ENCODE peak calls at places on chromosomes 16 and 17, in five cellular contexts. D, G, P, B and A are unnamed samples.

GRCh38 chr16:68216240-68216639 is 19.7 kb downstream of the ESRP2 start:
- DNase-seq in D (no peak), G (no peak), P (no peak), B (no peak), A (no peak)

GRCh38 chr17:72632026-72632684 is 460.3 kb downstream of the SLC39A11 start:
- DNase-seq in D (no peak), G (no peak), P (no peak), B (no peak), A (no peak)

GRCh38 chr17:2264023-2264860 is 39.3 kb downstream of the SMG6 start:
- DNase-seq in D (peak; percentile 49), G (no peak), P (no peak), B (no peak), A (no peak)

GRCh38 chr16:24950275-24950674 is 64.9 kb downstream of the ARHGAP17 start:
- DNase-seq in D (peak; percentile 84), G (no peak), P (peak; percentile 21), B (no peak), A (no peak)

GRCh38 chr17:57091186-57091618 is 6.2 kb downstream of the AKAP1 start:
- DNase-seq in D (no peak), G (peak; percentile 55), P (no peak), B (no peak), A (no peak)

GRCh38 chr17:1965556-1966273 is 59.4 kb downstream of the RTN4RL1 start:
- DNase-seq in D (no peak), G (no peak), P (no peak), B (no peak), A (no peak)

GRCh38 chr16:48091077-48091476 is 64.7 kb downstream of the ABCC12 start:
- DNase-seq in D (no peak), G (no peak), P (no peak), B (no peak), A (no peak)

GRCh38 chr17:70127221-70127873 is 42.0 kb upstream of the KCNJ2 start:
- DNase-seq in D (no peak), G (no peak), P (no peak), B (no peak), A (no peak)

GRCh38 chr16:87927195-87927562 is 9.2 kb downstream of the CA5A start:
- DNase-seq in D (no peak), G (no peak), P (no peak), B (no peak), A (no peak)

GRCh38 chr17:55348749-55349354 is 72.8 kb downstream of the MMD start:
- DNase-seq in D (peak; percentile 43), G (peak; percentile 48), P (peak; percentile 8), B (peak; percentile 59), A (peak; percentile 6)

GRCh38 chr17:35046740-35047283 is 16.7 kb downstream of the RFFL start:
- DNase-seq in D (peak; percentile 47), G (no peak), P (no peak), B (no peak), A (no peak)

GRCh38 chr16:27322858-27323780 is 9.3 kb downstream of the IL4R start:
- DNase-seq in D (no peak), G (peak; percentile 0), P (no peak), B (no peak), A (no peak)

GRCh38 chr16:85420501-85421337 is 192.4 kb upstream of the GSE1 start:
- DNase-seq in D (peak; percentile 20), G (peak; percentile 21), P (no peak), B (peak; percentile 55), A (no peak)

GRCh38 chr17:70483624-70484023 is 314.3 kb downstream of the KCNJ2 start:
- DNase-seq in D (no peak), G (no peak), P (no peak), B (no peak), A (no peak)

GRCh38 chr16:74563828-74564263 is 43.1 kb downstream of the GLG1 start:
- DNase-seq in D (peak; percentile 43), G (peak; percentile 42), P (no peak), B (no peak), A (no peak)

GRCh38 chr17:65254166-65254565 is 117.0 kb downstream of the RGS9 start:
- DNase-seq in D (peak; percentile 17), G (no peak), P (no peak), B (no peak), A (no peak)

GRCh38 chr17:79039171-79039570 is 15.2 kb downstream of the C1QTNF1 start:
- DNase-seq in D (no peak), G (no peak), P (no peak), B (no peak), A (no peak)

GRCh38 chr17:67559381-67559966 is 158.3 kb upstream of the NOL11 start:
- DNase-seq in D (no peak), G (no peak), P (no peak), B (no peak), A (no peak)

GRCh38 chr17:41687828-41688640 is 651 bp upstream of the EIF1 start:
- DNase-seq in D (peak; percentile 15), G (peak; percentile 57), P (no peak), B (peak; percentile 52), A (peak; percentile 20)

GRCh38 chr16:22356930-22357634 is 17.3 kb downstream of the CDR2 start:
- DNase-seq in D (no peak), G (no peak), P (no peak), B (no peak), A (no peak)

GRCh38 chr16:9489823-9490467 is 398.5 kb downstream of the HAPSTR1 start:
- DNase-seq in D (no peak), G (no peak), P (no peak), B (peak; percentile 57), A (peak; percentile 49)

GRCh38 chr17:82805823-82806222 is 34.0 kb downstream of the ZNF750 start:
- DNase-seq in D (no peak), G (no peak), P (no peak), B (no peak), A (no peak)
- H3K27ac ChIP-seq in D (no peak overlapping the region), G (no peak overlapping the region), P (no peak overlapping the region), B (no peak overlapping the region), A (no peak overlapping the region)

DNA sequence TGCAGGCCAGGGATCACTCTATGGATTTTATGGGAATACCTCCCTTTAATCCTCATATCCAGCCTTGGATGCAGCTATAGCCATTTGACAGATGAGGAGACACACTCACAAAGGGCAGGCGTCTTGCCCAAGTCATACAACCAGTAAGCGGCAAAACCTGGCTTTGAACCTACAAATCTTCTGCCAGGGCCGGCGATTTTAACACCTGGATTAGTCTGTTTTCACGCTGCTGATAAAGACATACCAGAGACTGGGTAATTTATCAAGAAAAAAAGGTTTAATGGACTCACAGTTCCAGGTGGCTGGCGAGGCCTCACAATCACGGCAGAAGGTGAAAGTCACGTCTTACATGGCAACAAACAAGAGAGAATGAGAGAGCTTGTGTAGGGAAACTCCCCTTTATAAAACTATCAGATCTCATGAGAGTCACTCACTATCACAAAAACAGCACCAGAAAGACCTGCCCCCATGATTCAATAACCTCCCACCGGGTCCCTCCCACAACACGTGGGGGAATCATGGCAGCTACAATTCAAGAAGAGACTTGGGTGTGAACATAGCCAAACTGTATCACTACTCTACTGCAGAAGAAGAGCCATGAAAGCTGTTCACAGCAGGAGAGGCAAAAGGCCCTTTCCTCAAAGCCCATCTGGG is 67.5 kb downstream of the XYLT1 start:
- DNase-seq in D (no peak), G (no peak), P (no peak), B (no peak), A (no peak)
- H3K27ac ChIP-seq in D (no peak overlapping the region), G (peak overlapping the region; percentile 95), P (no peak overlapping the region), B (peak overlapping the region; percentile 96), A (peak overlapping the region; percentile 96)

DNA sequence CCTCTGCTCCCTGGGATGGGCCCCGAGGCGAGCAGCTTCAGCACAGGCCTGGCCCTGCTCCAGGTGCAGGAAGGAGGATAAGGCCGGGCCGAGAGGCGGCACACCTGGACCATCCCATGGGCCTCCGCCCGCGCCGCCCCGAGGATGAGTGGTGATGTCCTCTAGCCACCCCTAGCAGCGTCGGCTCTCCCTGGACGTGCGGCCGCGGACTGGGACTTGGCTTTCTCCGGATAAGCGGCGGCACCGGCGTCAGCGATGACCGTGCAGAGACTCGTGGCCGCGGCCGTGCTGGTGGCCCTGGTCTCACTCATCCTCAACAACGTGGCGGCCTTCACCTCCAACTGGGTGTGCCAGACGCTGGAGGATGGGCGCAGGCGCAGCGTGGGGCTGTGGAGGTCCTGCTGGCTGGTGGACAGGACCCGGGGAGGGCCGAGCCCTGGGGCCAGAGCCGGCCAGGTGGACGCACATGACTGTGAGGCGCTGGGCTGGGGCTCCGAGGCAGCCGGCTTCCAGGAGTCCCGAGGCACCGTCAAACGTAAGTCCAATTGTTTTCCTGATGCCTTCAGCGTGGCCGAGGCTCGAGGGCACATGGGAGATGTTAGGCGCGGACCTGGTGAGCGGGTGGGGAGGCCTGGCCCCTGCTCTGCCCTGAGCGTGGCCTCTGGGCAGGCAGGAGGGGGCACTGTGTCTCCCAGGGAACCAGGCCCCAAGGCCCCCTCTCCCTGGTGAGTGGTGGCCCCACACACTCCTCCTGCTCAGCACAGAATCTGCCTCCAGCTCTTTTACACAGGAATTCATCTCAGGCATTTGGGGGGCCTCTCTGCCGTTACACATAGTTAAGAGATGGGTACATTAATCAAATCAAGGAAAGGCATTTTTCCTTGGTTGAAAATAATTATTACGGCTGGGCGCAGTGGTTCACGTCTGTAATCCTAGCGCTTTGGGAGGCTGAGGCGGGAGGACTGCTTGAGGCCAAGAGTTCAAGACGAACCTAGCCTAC is 855 bp downstream of the TMEM204 start:
- DNase-seq in D (peak; percentile 11), G (no peak), P (no peak), B (no peak), A (no peak)
- H3K27ac ChIP-seq in D (peak overlapping the region; percentile 89), G (peak overlapping the region; percentile 92), P (peak overlapping the region; percentile 81), B (peak overlapping the region; percentile 46), A (peak overlapping the region; percentile 6)

GRCh38 chr17:77286391-77286640 is 145.5 kb downstream of the SEC14L1 start:
- DNase-seq in D (no peak), G (no peak), P (no peak), B (no peak), A (no peak)
- H3K27ac ChIP-seq in D (peak overlapping the region; percentile 93), G (peak overlapping the region; percentile 18), P (peak overlapping the region; percentile 89), B (no peak overlapping the region), A (no peak overlapping the region)